ENCODE peak calls at places on chromosomes 16 and 17, in six cellular contexts. V is NT2/D1, E is head of caudate nucleus, L is AG10803, W is Right ventricle myocardium superior, D is mucosa of gallbladder. J is an unnamed sample.

GRCh38 chr17:7293821-7294613 is 422 bp downstream of the YBX2 start:
- DNase-seq in V (no peak), L (no peak), E (no peak), D (peak; percentile 32), W (peak; percentile 47), J (peak; percentile 17)

GRCh38 chr17:42233148-42233547 is 38.9 kb upstream of the GHDC start:
- DNase-seq in E (no peak), D (no peak), L (peak; percentile 67), W (no peak), V (no peak), J (no peak)

GRCh38 chr17:37664214-37664613 is 21.0 kb upstream of the DDX52 start:
- DNase-seq in D (no peak), E (no peak), W (no peak), L (no peak), V (no peak), J (no peak)

GRCh38 chr16:29775742-29776408 is 2.2 kb upstream of the ZG16 start:
- DNase-seq in D (no peak), V (no peak), L (no peak), E (no peak), W (no peak), J (no peak)

GRCh38 chr16:87464691-87465300 is 28.0 kb downstream of the ZCCHC14 start:
- DNase-seq in L (peak; percentile 91), V (no peak), E (no peak), W (peak; percentile 81), D (peak; percentile 61), J (no peak)

GRCh38 chr17:14306602-14307001 is 5.7 kb downstream of the HS3ST3B1 start:
- DNase-seq in V (no peak), W (no peak), E (no peak), D (no peak), L (peak; percentile 58), J (no peak)

GRCh38 chr16:78289844-78290277 is 190.4 kb downstream of the WWOX start:
- DNase-seq in V (no peak), E (no peak), W (no peak), L (no peak), D (no peak), J (no peak)

GRCh38 chr17:72407336-72408121 is 286.7 kb downstream of the SOX9 start:
- DNase-seq in W (peak; percentile 58), E (peak; percentile 68), D (peak; percentile 77), V (peak; percentile 20), L (peak; percentile 99), J (no peak)

GRCh38 chr17:54280741-54281140 is 458.0 kb downstream of the KIF2B start:
- DNase-seq in E (no peak), D (no peak), V (no peak), W (no peak), L (no peak), J (no peak)

GRCh38 chr17:7021993-7022778 is 664 bp upstream of the BCL6B start:
- DNase-seq in E (peak; percentile 49), V (no peak), L (peak; percentile 59), W (peak; percentile 91), D (peak; percentile 75), J (peak; percentile 91)

GRCh38 chr17:77737442-77738265 is 220.8 kb upstream of the TNRC6C start:
- DNase-seq in D (no peak), W (no peak), V (no peak), L (no peak), E (no peak), J (no peak)

GRCh38 chr17:17848311-17848710 is 11.5 kb upstream of the SREBF1 start:
- DNase-seq in V (no peak), W (no peak), E (no peak), L (no peak), D (no peak), J (no peak)

J was measured in 8988T.